ENCODE peak calls at places on chromosome 9, in ten cellular contexts. G is iPS-NIHi11, O is GM12891, Q is left ventricle myocardium inferior, P is small intestine, B is natural killer cell, N is KBM-7, D is naive B cell, A is NCI-H510A, Z is fibroblast of the aortic adventitia. H is an unnamed sample.

GRCh38 chr9:16671591-16672137 is 198.8 kb downstream of the BNC2 start:
- DNase-seq in G (no peak), O (no peak), Q (no peak), P (no peak), B (no peak), N (no peak), D (no peak), A (no peak), Z (peak; percentile 95), H (no peak)

GRCh38 chr9:12060811-12061210 is 632.4 kb upstream of the TYRP1 start:
- DNase-seq in G (no peak), O (no peak), Q (no peak), P (no peak), B (no peak), N (no peak), D (no peak), A (no peak), Z (no peak), H (no peak)

GRCh38 chr9:122263699-122264349 is 816 bp downstream of the RBM18 start:
- DNase-seq in G (no peak), O (no peak), Q (no peak), P (no peak), B (no peak), N (no peak), D (peak; percentile 8), A (no peak), Z (peak; percentile 34), H (no peak)

GRCh38 chr9:755454-756381 is 85.8 kb upstream of the DMRT1 start:
- DNase-seq in G (peak; percentile 42), O (no peak), Q (no peak), P (peak; percentile 12), B (no peak), N (peak; percentile 68), D (no peak), A (no peak), Z (peak; percentile 86), H (no peak)

GRCh38 chr9:133704711-133705181 is 33.4 kb downstream of the SARDH start:
- DNase-seq in G (no peak), O (no peak), Q (no peak), P (no peak), B (no peak), N (no peak), D (no peak), A (no peak), Z (no peak), H (no peak)

GRCh38 chr9:100379862-100380261 is 27.1 kb upstream of the TEX10 start:
- DNase-seq in G (no peak), O (no peak), Q (no peak), P (no peak), B (no peak), N (no peak), D (no peak), A (no peak), Z (peak; percentile 67), H (no peak)

GRCh38 chr9:114072181-114073140 is 5.6 kb downstream of the AMBP start:
- DNase-seq in G (no peak), O (no peak), Q (peak; percentile 64), P (no peak), B (no peak), N (no peak), D (no peak), A (peak; percentile 47), Z (peak; percentile 84), H (peak; percentile 11)

GRCh38 chr9:134944351-134944802 is 26.7 kb upstream of the FCN1 start:
- DNase-seq in G (peak; percentile 56), O (no peak), Q (no peak), P (no peak), B (no peak), N (no peak), D (no peak), A (no peak), Z (peak; percentile 54), H (no peak)

GRCh38 chr9:121075251-121076036 is 689 bp downstream of the CNTRL start:
- DNase-seq in G (no peak), O (no peak), Q (no peak), P (peak; percentile 6), B (no peak), N (peak; percentile 78), D (peak; percentile 56), A (no peak), Z (peak; percentile 31), H (peak; percentile 9)

GRCh38 chr9:111986035-111986556 is 89.5 kb downstream of the UGCG start:
- DNase-seq in G (no peak), O (no peak), Q (no peak), P (no peak), B (no peak), N (no peak), D (no peak), A (no peak), Z (peak; percentile 41), H (no peak)

GRCh38 chr9:13113751-13114150 is 165.7 kb downstream of the MPDZ start:
- DNase-seq in G (no peak), O (no peak), Q (no peak), P (no peak), B (no peak), N (no peak), D (no peak), A (no peak), Z (peak; percentile 21), H (no peak)

GRCh38 chr9:133707761-133708122 is 30.4 kb downstream of the SARDH start:
- DNase-seq in G (no peak), O (no peak), Q (no peak), P (no peak), B (no peak), N (no peak), D (no peak), A (no peak), Z (no peak), H (no peak)

GRCh38 chr9:87894998-87895625 is 12.4 kb downstream of the SPATA31E1 start:
- DNase-seq in G (peak; percentile 51), O (no peak), Q (no peak), P (no peak), B (no peak), N (no peak), D (no peak), A (no peak), Z (no peak), H (no peak)

GRCh38 chr9:98909935-98910334 is 33.8 kb upstream of the COL15A1 start:
- DNase-seq in G (no peak), O (no peak), Q (no peak), P (no peak), B (no peak), N (no peak), D (no peak), A (no peak), Z (no peak), H (no peak)

GRCh38 chr9:2036844-2037243 is 21.7 kb downstream of the SMARCA2 start:
- DNase-seq in G (no peak), O (no peak), Q (no peak), P (no peak), B (no peak), N (no peak), D (no peak), A (no peak), Z (no peak), H (no peak)

GRCh38 chr9:128575469-128575868 is 23.1 kb downstream of the SPTAN1 start:
- DNase-seq in G (no peak), O (no peak), Q (no peak), P (peak; percentile 81), B (no peak), N (no peak), D (no peak), A (no peak), Z (peak; percentile 85), H (no peak)

GRCh38 chr9:90915693-90916092 is 114.1 kb downstream of the SYK start:
- DNase-seq in G (peak; percentile 79), O (no peak), Q (no peak), P (peak; percentile 15), B (no peak), N (peak; percentile 37), D (no peak), A (peak; percentile 24), Z (peak; percentile 27), H (no peak)

GRCh38 chr9:108517591-108518365 is 338.0 kb downstream of the ACTL7B start:
- DNase-seq in G (no peak), O (no peak), Q (no peak), P (no peak), B (no peak), N (no peak), D (no peak), A (no peak), Z (no peak), H (no peak)

GRCh38 chr9:107345327-107345726 is 62.2 kb downstream of the RAD23B start:
- DNase-seq in G (no peak), O (no peak), Q (no peak), P (no peak), B (no peak), N (no peak), D (no peak), A (no peak), Z (peak; percentile 18), H (peak; percentile 63)

GRCh38 chr9:76534031-76534430 is 75.0 kb downstream of the GCNT1 start:
- DNase-seq in G (no peak), O (no peak), Q (no peak), P (no peak), B (no peak), N (no peak), D (no peak), A (no peak), Z (peak; percentile 95), H (no peak)

GRCh38 chr9:132489536-132489935 is 79.5 kb downstream of the CFAP77 start:
- DNase-seq in G (no peak), O (no peak), Q (no peak), P (no peak), B (no peak), N (no peak), D (no peak), A (no peak), Z (no peak), H (no peak)

GRCh38 chr9:127395491-127396252 is 1.3 kb upstream of the SLC2A8 start:
- DNase-seq in G (no peak), O (no peak), Q (no peak), P (no peak), B (no peak), N (no peak), D (no peak), A (no peak), Z (no peak), H (no peak)

GRCh38 chr9:14314424-14314928 is 535 bp upstream of the NFIB start:
- DNase-seq in G (peak; percentile 72), O (no peak), Q (peak; percentile 83), P (peak; percentile 88), B (no peak), N (peak; percentile 64), D (no peak), A (peak; percentile 35), Z (peak; percentile 96), H (peak; percentile 60)

GRCh38 chr9:70073193-70073592 is 29.5 kb downstream of the MAMDC2 start:
- DNase-seq in G (no peak), O (no peak), Q (no peak), P (no peak), B (no peak), N (no peak), D (no peak), A (no peak), Z (peak; percentile 11), H (no peak)

GRCh38 chr9:69253057-69253456 is 72.0 kb upstream of the ENTREP1 start:
- DNase-seq in G (no peak), O (no peak), Q (no peak), P (no peak), B (no peak), N (no peak), D (no peak), A (no peak), Z (peak; percentile 11), H (no peak)

GRCh38 chr9:18989865-18990264 is 43.1 kb downstream of the SAXO1 start:
- DNase-seq in G (no peak), O (no peak), Q (no peak), P (peak; percentile 33), B (no peak), N (no peak), D (no peak), A (no peak), Z (no peak), H (no peak)

GRCh38 chr9:93089481-93089991 is 6.5 kb upstream of the CARD19 start:
- DNase-seq in G (peak; percentile 2), O (no peak), Q (no peak), P (no peak), B (no peak), N (no peak), D (no peak), A (no peak), Z (no peak), H (no peak)

GRCh38 chr9:116280529-116280928 is 126.9 kb downstream of the PAPPA start:
- DNase-seq in G (no peak), O (no peak), Q (no peak), P (no peak), B (no peak), N (no peak), D (no peak), A (no peak), Z (no peak), H (no peak)

H was measured in NCI-H2081 treated with DMSO at 0.1 percent for 48 hours.